ENCODE peak calls at places on chromosomes 2 and 18, in nine cellular contexts. T is right lobe of liver, H is ascending aorta, S is fibroblast of lung, U is mucosa of descending colon, I is left ventricle myocardium inferior, O is lower lobe of right lung, J is aorta, R is tibial artery. Q is an unnamed sample. For H3K36me3, the result is how much of the 10 kb centered on the place peaks cover.

GRCh38 chr2:30165050-30165520 is 18.3 kb downstream of the YPEL5 start:
- DNase-seq in R (no peak), T (no peak), U (no peak), S (peak), O (no peak), J (no peak), H (no peak), I (no peak), Q (peak)

GRCh38 chr2:197803033-197803444 is 1.4 kb upstream of the PLCL1 start:
- DNase-seq in O (no peak), U (no peak), T (no peak), S (peak), I (no peak), J (no peak), R (no peak), H (no peak), Q (no peak)

GRCh38 chr18:6107794-6108193 is 212.5 kb upstream of the TMEM200C start:
- DNase-seq in T (no peak), I (no peak), R (no peak), J (no peak), H (no peak), S (no peak), O (peak), U (no peak), Q (no peak)

GRCh38 chr18:10487161-10487560 is 32.7 kb downstream of the APCDD1 start:
- DNase-seq in U (no peak), S (no peak), H (no peak), J (no peak), T (no peak), I (no peak), O (no peak), R (no peak), Q (no peak)

GRCh38 chr18:79965119-79965902 is 868 bp downstream of the HSBP1L1 start:
- DNase-seq in R (no peak), T (peak), J (peak), I (no peak), U (peak), S (peak), O (peak), H (no peak), Q (no peak)

GRCh38 chr2:196291873-196292800 is 120.8 kb upstream of the STK17B start:
- DNase-seq in O (peak), R (no peak), U (no peak), S (peak), J (no peak), T (no peak), H (no peak), I (no peak), Q (no peak)

GRCh38 chr2:1503471-1504310 is 90.4 kb downstream of the TPO start:
- DNase-seq in J (peak), I (peak), S (no peak), O (peak), R (peak), U (no peak), T (no peak), H (no peak), Q (no peak)

GRCh38 chr2:5540856-5541255 is 151.3 kb upstream of the SOX11 start:
- DNase-seq in O (no peak), T (no peak), U (no peak), J (no peak), H (no peak), I (no peak), S (no peak), R (no peak), Q (no peak)

GRCh38 chr18:76657428-76657827 is 162.4 kb upstream of the ZNF516 start:
- DNase-seq in I (no peak), R (no peak), O (no peak), J (no peak), S (peak), T (no peak), H (no peak), U (no peak), Q (no peak)

GRCh38 chr18:46474487-46475366 is 182.3 kb downstream of the LOXHD1 start:
- DNase-seq in O (no peak), S (no peak), H (no peak), U (no peak), T (no peak), R (no peak), J (no peak), I (no peak), Q (no peak)

GRCh38 chr2:65802298-65802942 is 370.0 kb upstream of the SPRED2 start:
- DNase-seq in O (no peak), U (no peak), H (no peak), S (no peak), I (no peak), T (no peak), R (no peak), J (no peak), Q (no peak)

GRCh38 chr18:9017170-9017899 is 85.2 kb upstream of the NDUFV2 start:
- DNase-seq in R (peak), S (peak), I (peak), H (peak), T (peak), O (peak), J (peak), U (peak), Q (no peak)

GRCh38 chr18:3596324-3597158 is 146.6 kb downstream of the TGIF1 start:
- DNase-seq in I (peak), J (peak), U (peak), R (no peak), S (peak), H (no peak), T (peak), O (peak), Q (no peak)

GRCh38 chr18:25279133-25279532 is 72.8 kb downstream of the ZNF521 start:
- DNase-seq in H (no peak), I (no peak), O (no peak), T (no peak), J (no peak), U (no peak), S (peak), R (no peak), Q (no peak)

GRCh38 chr2:216083464-216084279 is 2.0 kb downstream of the TMEM169 start:
- DNase-seq in J (no peak), R (no peak), S (peak), H (no peak), O (no peak), U (no peak), T (no peak), I (no peak), Q (no peak)

GRCh38 chr18:8121942-8122480 is 487.2 kb upstream of the RAB12 start:
- DNase-seq in S (peak), T (no peak), R (no peak), O (no peak), H (no peak), I (no peak), U (no peak), J (no peak), Q (no peak)

GRCh38 chr18:3594760-3595241 is 144.8 kb downstream of the TGIF1 start:
- DNase-seq in H (no peak), J (peak), U (no peak), O (no peak), S (peak), T (no peak), R (no peak), I (peak), Q (peak)

GRCh38 chr2:70978388-70979357 is at the start of gene ANKRD53:
- DNase-seq in U (peak), T (peak), S (peak), O (peak), R (peak), J (peak), H (no peak), I (peak), Q (no peak)

GRCh38 chr2:151880586-151880985 is 52.4 kb upstream of the ARL5A start:
- DNase-seq in R (no peak), H (no peak), J (no peak), T (no peak), I (no peak), U (no peak), O (no peak), S (no peak), Q (no peak)

GRCh38 chr2:237667891-237668290 is 40.5 kb downstream of the LRRFIP1 start:
- DNase-seq in J (no peak), O (no peak), S (no peak), T (no peak), U (no peak), H (no peak), I (no peak), R (no peak), Q (no peak)

GRCh38 chr2:199282309-199282708 is 175.4 kb downstream of the SATB2 start:
- DNase-seq in O (no peak), T (no peak), S (no peak), H (no peak), I (no peak), U (no peak), R (no peak), J (no peak), Q (no peak)

GRCh38 chr2:85750509-85751299 is 3.1 kb upstream of the ATOH8 start:
- DNase-seq in T (peak), U (no peak), R (peak), I (peak), H (no peak), O (peak), J (peak), S (peak), Q (peak)

GRCh38 chr2:156294945-156295580 is 37.5 kb downstream of the NR4A2 start:
- DNase-seq in T (no peak), H (no peak), S (peak), I (no peak), U (no peak), R (no peak), O (no peak), J (no peak), Q (no peak)

GRCh38 chr2:70686577-70687460 is 81.2 kb downstream of the ADD2 start:
- DNase-seq in H (no peak), U (no peak), O (no peak), J (no peak), T (no peak), I (peak), S (peak), R (peak), Q (no peak)

GRCh38 chr2:227824711-227825110 is 11.1 kb downstream of the CCL20 start:
- DNase-seq in T (no peak), S (no peak), J (no peak), H (no peak), O (no peak), U (no peak), R (no peak), I (no peak), Q (no peak)

GRCh38 chr2:120831891-120832290 is 96.2 kb downstream of the GLI2 start:
- DNase-seq in I (no peak), R (peak), T (no peak), S (no peak), U (no peak), J (peak), H (no peak), O (peak), Q (no peak)

GRCh38 chr2:118852605-118853128 is 5.2 kb upstream of the EN1 start:
- DNase-seq in H (no peak), R (peak), T (no peak), S (no peak), I (no peak), O (no peak), U (no peak), J (no peak), Q (no peak)

GRCh38 chr18:24470805-24471204 is 10.4 kb downstream of the HRH4 start:
- DNase-seq in O (no peak), T (no peak), U (no peak), H (no peak), J (no peak), I (no peak), R (no peak), S (no peak), Q (no peak)

GRCh38 chr2:121510857-121511256 is 19.8 kb upstream of the RNU4ATAC start:
- DNase-seq in H (no peak), S (no peak), J (no peak), T (no peak), U (no peak), R (no peak), O (no peak), I (no peak), Q (no peak)

GRCh38 chr2:23549821-23550535 is 165.0 kb downstream of the KLHL29 start:
- DNase-seq in U (peak), J (no peak), H (no peak), S (peak), O (no peak), R (no peak), I (no peak), T (no peak), Q (no peak)

GRCh38 chr2:107248932-107249331 is 363.0 kb upstream of the ST6GAL2 start:
- DNase-seq in T (no peak), R (no peak), S (no peak), O (no peak), U (no peak), I (no peak), H (no peak), J (no peak), Q (no peak)

GRCh38 chr2:105842555-105842954 is 97.8 kb downstream of the NCK2 start:
- DNase-seq in J (no peak), H (no peak), U (no peak), O (no peak), I (no peak), T (no peak), S (no peak), R (no peak), Q (no peak)

GRCh38 chr2:230677182-230677946 is 35.3 kb upstream of the CAB39 start:
- DNase-seq in U (no peak), I (no peak), R (no peak), J (no peak), O (no peak), S (peak), H (no peak), T (no peak), Q (no peak)

GRCh38 chr18:63869851-63870250 is 17.7 kb upstream of the SERPINB2 start:
- DNase-seq in H (no peak), O (no peak), R (no peak), J (no peak), S (no peak), U (no peak), I (no peak), T (no peak), Q (no peak)

GRCh38 chr2:65416945-65417344 is 15.5 kb downstream of the SPRED2 start:
- DNase-seq in I (no peak), J (no peak), S (no peak), U (peak), T (no peak), R (no peak), H (no peak), O (peak), Q (no peak)

GRCh38 chr2:39007875-39008504 is 112.9 kb downstream of the SOS1 start:
- DNase-seq in H (no peak), J (peak), O (no peak), U (no peak), T (no peak), I (no peak), S (no peak), R (no peak), Q (no peak)

GRCh38 chr18:46071615-46071893 is 506 bp downstream of the PSTPIP2 start:
- DNase-seq in J (no peak), U (no peak), S (no peak), I (no peak), O (no peak), R (no peak), H (no peak), T (no peak), Q (no peak)

GRCh38 chr18:12463191-12463590 is 55.5 kb downstream of the PRELID3A start:
- DNase-seq in U (no peak), R (no peak), S (no peak), T (no peak), I (no peak), O (no peak), H (no peak), J (no peak), Q (no peak)

GRCh38 chr18:68262697-68263293 is 452.1 kb downstream of the TMX3 start:
- DNase-seq in R (no peak), O (no peak), H (no peak), U (no peak), T (no peak), I (no peak), S (peak), J (no peak), Q (no peak)

GRCh38 chr18:74507927-74508326 is 11.8 kb downstream of the CNDP2 start:
- DNase-seq in O (no peak), I (no peak), R (peak), U (no peak), T (no peak), S (no peak), H (no peak), J (no peak), Q (no peak)

GRCh38 chr18:74508821-74509225 is 12.7 kb downstream of the CNDP2 start:
- DNase-seq in S (no peak), O (no peak), J (no peak), U (no peak), I (no peak), T (no peak), R (peak), H (no peak), Q (no peak)

GRCh38 chr18:74507120-74507881 is 11.1 kb downstream of the CNDP2 start:
- DNase-seq in H (no peak), S (no peak), I (no peak), T (no peak), U (no peak), J (no peak), R (peak), O (no peak), Q (no peak)

GRCh38 chr18:74509856-74510769 is 13.9 kb downstream of the CNDP2 start:
- DNase-seq in I (no peak), H (no peak), R (peak), U (no peak), O (no peak), T (no peak), J (no peak), S (no peak), Q (no peak)

DNA sequence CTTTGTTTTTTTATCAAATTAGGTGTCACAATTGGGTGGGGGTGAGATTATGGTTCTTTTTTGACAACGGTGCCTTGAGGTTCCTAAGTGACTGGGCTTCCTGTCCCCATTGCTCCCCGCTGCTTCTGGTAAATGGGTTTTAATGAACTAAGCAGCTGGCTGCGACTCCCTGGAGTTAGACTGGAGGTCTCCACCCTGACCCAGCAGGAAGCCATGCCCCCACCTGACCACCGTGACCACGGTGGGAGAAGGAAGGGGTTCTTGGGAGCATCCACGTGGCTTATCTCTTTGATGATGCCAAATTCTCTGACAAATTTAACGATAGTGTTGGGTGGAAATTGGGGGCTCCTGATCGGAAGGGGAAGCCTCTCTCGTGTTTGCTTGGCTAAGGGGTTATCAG is 12.2 kb downstream of the CNDP2 start:
- DNase-seq in U (no peak), I (no peak), O (no peak), J (no peak), T (no peak), R (peak), S (no peak), H (no peak), Q (no peak)
- H3K36me3 ChIP-seq in U (under half), I (half or more), O (half or more), J (under half), T (under half), R (half or more), S (under half), H (half or more), Q (half or more)

GRCh38 chr2:26284132-26284531 is 39.4 kb downstream of the HADHB start:
- DNase-seq in S (peak), I (no peak), O (no peak), U (no peak), R (no peak), H (no peak), T (no peak), J (no peak), Q (no peak)
- H3K36me3 ChIP-seq in S (under half), I (half or more), O (half or more), U (under half), R (half or more), H (half or more), T (under half), J (under half), Q (under half)

GRCh38 chr2:27240406-27240805 is 22.4 kb downstream of the SLC30A3 start:
- DNase-seq in I (peak), O (no peak), T (no peak), H (no peak), S (no peak), R (no peak), U (no peak), J (peak), Q (no peak)
- H3K36me3 ChIP-seq in I (half or more), O (half or more), T (under half), H (half or more), S (under half), R (half or more), U (under half), J (under half), Q (half or more)

GRCh38 chr2:188441288-188441947 is 149.7 kb downstream of the GULP1 start:
- DNase-seq in U (no peak), I (no peak), T (no peak), O (no peak), J (no peak), H (no peak), R (no peak), S (no peak), Q (no peak)

GRCh38 chr2:188440849-188441248 is 149.2 kb downstream of the GULP1 start:
- DNase-seq in S (no peak), O (no peak), I (no peak), T (no peak), H (no peak), R (no peak), J (no peak), U (no peak), Q (no peak)

GRCh38 chr2:188437537-188437936 is 145.9 kb downstream of the GULP1 start:
- DNase-seq in S (no peak), R (no peak), I (no peak), U (no peak), H (no peak), O (no peak), T (no peak), J (no peak), Q (no peak)

GRCh38 chr2:188443207-188443606 is 151.5 kb downstream of the GULP1 start:
- DNase-seq in R (no peak), S (no peak), J (no peak), I (no peak), T (no peak), H (no peak), O (no peak), U (no peak), Q (no peak)

GRCh38 chr2:188439986-188440385 is 148.3 kb downstream of the GULP1 start:
- DNase-seq in H (no peak), U (no peak), O (no peak), T (no peak), I (no peak), S (no peak), J (no peak), R (no peak), Q (no peak)
- H3K36me3 ChIP-seq in H (under half), U (under half), O (under half), T (under half), I (under half), S (under half), J (under half), R (under half), Q (under half)

GRCh38 chr2:241228081-241228859 is 39.8 kb downstream of the ANO7 start:
- DNase-seq in H (no peak), U (peak), S (no peak), J (peak), O (peak), I (peak), T (no peak), R (no peak), Q (no peak)
- H3K36me3 ChIP-seq in H (half or more), U (under half), S (half or more), J (under half), O (half or more), I (half or more), T (under half), R (half or more), Q (under half)

DNA sequence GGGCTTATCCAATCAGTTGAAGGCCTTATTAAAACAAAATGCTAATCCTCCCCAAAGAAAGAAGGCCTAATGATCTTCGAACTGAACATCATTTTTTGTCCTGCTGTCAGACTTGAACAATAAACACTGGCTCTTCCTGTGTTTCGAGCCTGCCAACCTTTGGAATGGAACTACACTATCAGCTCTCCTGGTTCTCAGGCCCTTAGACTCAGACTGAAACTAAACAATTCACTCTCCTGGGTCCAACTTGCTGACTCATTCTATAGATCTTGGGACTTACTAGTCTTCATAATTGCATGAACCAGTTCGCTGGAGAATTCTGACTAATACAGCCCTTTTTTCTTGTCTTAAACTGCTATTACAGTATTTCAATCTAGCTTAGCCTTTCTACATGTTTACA is 235.2 kb downstream of the LNPK start:
- DNase-seq in H (no peak), U (no peak), T (no peak), O (no peak), J (no peak), I (no peak), R (no peak), S (peak), Q (no peak)
- H3K36me3 ChIP-seq in H (under half), U (under half), T (under half), O (under half), J (under half), I (under half), R (under half), S (under half), Q (under half)

Q was measured in effector memory CD4-positive, alpha-beta T cell.